ENCODE peak calls at places on chromosome 11, in eight cellular contexts. E is breast epithelium, A is endothelial cell, L is lower leg skin, B is Peyer's patch, M is choroid plexus epithelial cell, Y is GM12865, X is foreskin fibroblast. W is an unnamed sample.

GRCh38 chr11:62707277-62707771 is at the start of the genes BSCL2 and GNG3:
- DNase-seq in M (no peak), Y (no peak), X (no peak), A (peak), L (no peak), B (no peak), E (no peak), W (no peak)

GRCh38 chr11:46308632-46309419 is 31.4 kb downstream of the CREB3L1 start:
- DNase-seq in M (peak), E (peak), Y (peak), B (peak), L (peak), A (peak), X (peak), W (peak)

GRCh38 chr11:31199403-31199802 is 170.1 kb downstream of the DCDC1 start:
- DNase-seq in Y (no peak), L (no peak), A (no peak), M (peak), X (no peak), B (no peak), E (no peak), W (no peak)

GRCh38 chr11:36365937-36366336 is 69.8 kb downstream of the PRR5L start:
- DNase-seq in A (no peak), X (peak), M (peak), E (no peak), Y (no peak), L (no peak), B (no peak), W (no peak)

GRCh38 chr11:20544536-20545237 is 54.7 kb upstream of the SLC6A5 start:
- DNase-seq in E (no peak), X (no peak), M (no peak), Y (no peak), B (no peak), A (no peak), L (no peak), W (no peak)

GRCh38 chr11:45638051-45638450 is 27.4 kb downstream of the CHST1 start:
- DNase-seq in E (no peak), M (no peak), B (no peak), L (no peak), Y (no peak), X (no peak), A (no peak), W (no peak)

GRCh38 chr11:133508448-133508847 is 23.9 kb downstream of the OPCML start:
- DNase-seq in E (no peak), A (no peak), M (no peak), B (no peak), Y (no peak), X (no peak), L (peak), W (no peak)

GRCh38 chr11:100525635-100526034 is 161.5 kb upstream of the ARHGAP42 start:
- DNase-seq in M (peak), E (no peak), X (no peak), Y (peak), L (no peak), A (peak), B (no peak), W (no peak)

GRCh38 chr11:114070464-114071139 is 11.1 kb downstream of the ZBTB16 start:
- DNase-seq in A (no peak), B (no peak), M (no peak), L (no peak), Y (no peak), X (no peak), E (no peak), W (no peak)

GRCh38 chr11:17397311-17398002 is 9.0 kb upstream of the KCNJ11 start:
- DNase-seq in E (no peak), B (no peak), X (no peak), M (no peak), L (no peak), A (no peak), Y (no peak), W (no peak)

GRCh38 chr11:75339685-75340409 is 11.6 kb downstream of the ARRB1 start:
- DNase-seq in A (no peak), E (no peak), B (peak), M (no peak), Y (no peak), L (no peak), X (no peak), W (no peak)

GRCh38 chr11:74226907-74227306 is 55.8 kb downstream of the PPME1 start:
- DNase-seq in X (no peak), E (no peak), B (no peak), A (no peak), Y (peak), M (no peak), L (no peak), W (no peak)

GRCh38 chr11:8070417-8071101 is 10.5 kb upstream of the TUB start:
- DNase-seq in X (no peak), E (no peak), M (peak), A (no peak), L (peak), B (peak), Y (peak), W (no peak)

GRCh38 chr11:35531246-35531645 is 5.8 kb upstream of the PAMR1 start:
- DNase-seq in A (no peak), X (no peak), B (no peak), L (no peak), Y (no peak), M (no peak), E (no peak), W (no peak)

GRCh38 chr11:14054708-14055107 is 92.2 kb downstream of the SPON1 start:
- DNase-seq in A (no peak), B (no peak), E (no peak), L (no peak), Y (no peak), X (peak), M (no peak), W (no peak)

GRCh38 chr11:8989411-8989810 is 14.4 kb downstream of the NRIP3 start:
- DNase-seq in M (peak), X (peak), L (no peak), B (no peak), A (no peak), E (no peak), Y (no peak), W (no peak)

GRCh38 chr11:33187851-33188722 is 26.8 kb upstream of the CSTF3 start:
- DNase-seq in A (no peak), M (no peak), E (no peak), Y (no peak), B (no peak), L (no peak), X (no peak), W (no peak)

GRCh38 chr11:70028147-70028855 is 49.8 kb upstream of the ANO1 start:
- DNase-seq in B (no peak), Y (no peak), X (no peak), M (no peak), L (peak), A (no peak), E (no peak), W (no peak)

GRCh38 chr11:116053538-116053919 is 549.3 kb upstream of the CADM1 start:
- DNase-seq in X (no peak), A (no peak), L (no peak), M (no peak), Y (no peak), B (no peak), E (no peak), W (no peak)

GRCh38 chr11:75103380-75104026 is 6.8 kb upstream of the OR2AT4 start:
- DNase-seq in X (peak), Y (peak), M (peak), L (no peak), A (no peak), E (no peak), B (no peak), W (no peak)

GRCh38 chr11:87425943-87426342 is 388.2 kb downstream of the TMEM135 start:
- DNase-seq in M (no peak), L (no peak), X (peak), Y (no peak), E (no peak), A (no peak), B (no peak), W (no peak)

GRCh38 chr11:122897606-122898210 is 15.1 kb downstream of the JHY start:
- DNase-seq in X (peak), L (no peak), Y (no peak), A (no peak), E (no peak), B (no peak), M (peak), W (no peak)

GRCh38 chr11:18171377-18172000 is 1.1 kb upstream of the MRGPRX4 start:
- DNase-seq in Y (peak), M (peak), B (no peak), A (peak), E (no peak), L (no peak), X (peak), W (no peak)

GRCh38 chr11:73875840-73876239 is 806 bp downstream of the COA4 start:
- DNase-seq in L (no peak), B (no peak), A (peak), X (no peak), Y (peak), M (no peak), E (no peak), W (no peak)

GRCh38 chr11:32580967-32581366 is 2.7 kb upstream of the EIF3M start:
- DNase-seq in X (peak), M (peak), L (no peak), Y (no peak), E (no peak), A (no peak), B (no peak), W (no peak)

GRCh38 chr11:125313271-125314222 is 149.0 kb downstream of the PKNOX2 start:
- DNase-seq in X (peak), L (peak), Y (no peak), A (no peak), M (no peak), E (no peak), B (no peak), W (no peak)

GRCh38 chr11:120040136-120040840 is 97.6 kb downstream of the TRIM29 start:
- DNase-seq in M (no peak), E (no peak), X (no peak), L (peak), A (no peak), Y (no peak), B (peak), W (no peak)

GRCh38 chr11:119894916-119895315 is 165.9 kb upstream of the NECTIN1 start:
- DNase-seq in Y (no peak), M (no peak), L (no peak), B (no peak), X (no peak), E (no peak), A (no peak), W (no peak)

GRCh38 chr11:63907808-63908530 is 9.0 kb downstream of the RCOR2 start:
- DNase-seq in E (no peak), L (no peak), Y (no peak), X (no peak), B (no peak), M (no peak), A (no peak), W (no peak)

GRCh38 chr11:84720706-84721402 is 906.3 kb downstream of the DLG2 start:
- DNase-seq in A (peak), M (peak), L (no peak), E (no peak), B (no peak), Y (no peak), X (no peak), W (no peak)

GRCh38 chr11:64864473-64865285 is 13.7 kb downstream of the EHD1 start:
- DNase-seq in M (peak), Y (peak), E (no peak), L (no peak), B (peak), A (no peak), X (peak), W (no peak)

GRCh38 chr11:34154059-34154875 is 48.8 kb downstream of the NAT10 start:
- DNase-seq in E (no peak), Y (peak), X (no peak), M (no peak), B (no peak), A (no peak), L (no peak), W (no peak)

GRCh38 chr11:16785520-16786128 is 47.2 kb downstream of the C11orf58 start:
- DNase-seq in X (peak), M (peak), A (peak), B (peak), E (peak), L (no peak), Y (peak), W (no peak)

GRCh38 chr11:117097567-117098268 is 510 bp downstream of the SIK3 start:
- DNase-seq in M (peak), B (peak), Y (peak), E (peak), X (peak), L (peak), A (peak), W (no peak)

GRCh38 chr11:82945682-82946081 is 44.1 kb downstream of the DDIAS start:
- DNase-seq in M (no peak), Y (no peak), B (no peak), X (no peak), A (no peak), E (no peak), L (no peak), W (no peak)

GRCh38 chr11:112157274-112157766 is 6.6 kb downstream of the IL18 start:
- DNase-seq in M (peak), B (no peak), A (no peak), Y (no peak), E (no peak), X (peak), L (no peak), W (no peak)

GRCh38 chr11:15390857-15391256 is 276.1 kb downstream of the INSC start:
- DNase-seq in B (no peak), A (no peak), L (no peak), X (no peak), M (no peak), Y (no peak), E (no peak), W (no peak)

GRCh38 chr11:45280449-45280848 is 5.7 kb downstream of the SYT13 start:
- DNase-seq in Y (no peak), A (no peak), B (no peak), L (no peak), M (peak), E (no peak), X (no peak), W (no peak)

GRCh38 chr11:6251120-6251733 is 8.4 kb upstream of the CCKBR start:
- DNase-seq in X (peak), B (peak), Y (peak), E (peak), A (peak), M (peak), L (no peak), W (no peak)

GRCh38 chr11:61580292-61580888 is 486 bp downstream of the SYT7 start:
- DNase-seq in M (no peak), E (no peak), X (no peak), Y (no peak), L (no peak), B (no peak), A (peak), W (no peak)
- TF ChIP-seq CTCF in M (no peak), E (no peak), X (no peak), Y (no peak), L (no peak), B (no peak), A (peak), W (no peak)

DNA sequence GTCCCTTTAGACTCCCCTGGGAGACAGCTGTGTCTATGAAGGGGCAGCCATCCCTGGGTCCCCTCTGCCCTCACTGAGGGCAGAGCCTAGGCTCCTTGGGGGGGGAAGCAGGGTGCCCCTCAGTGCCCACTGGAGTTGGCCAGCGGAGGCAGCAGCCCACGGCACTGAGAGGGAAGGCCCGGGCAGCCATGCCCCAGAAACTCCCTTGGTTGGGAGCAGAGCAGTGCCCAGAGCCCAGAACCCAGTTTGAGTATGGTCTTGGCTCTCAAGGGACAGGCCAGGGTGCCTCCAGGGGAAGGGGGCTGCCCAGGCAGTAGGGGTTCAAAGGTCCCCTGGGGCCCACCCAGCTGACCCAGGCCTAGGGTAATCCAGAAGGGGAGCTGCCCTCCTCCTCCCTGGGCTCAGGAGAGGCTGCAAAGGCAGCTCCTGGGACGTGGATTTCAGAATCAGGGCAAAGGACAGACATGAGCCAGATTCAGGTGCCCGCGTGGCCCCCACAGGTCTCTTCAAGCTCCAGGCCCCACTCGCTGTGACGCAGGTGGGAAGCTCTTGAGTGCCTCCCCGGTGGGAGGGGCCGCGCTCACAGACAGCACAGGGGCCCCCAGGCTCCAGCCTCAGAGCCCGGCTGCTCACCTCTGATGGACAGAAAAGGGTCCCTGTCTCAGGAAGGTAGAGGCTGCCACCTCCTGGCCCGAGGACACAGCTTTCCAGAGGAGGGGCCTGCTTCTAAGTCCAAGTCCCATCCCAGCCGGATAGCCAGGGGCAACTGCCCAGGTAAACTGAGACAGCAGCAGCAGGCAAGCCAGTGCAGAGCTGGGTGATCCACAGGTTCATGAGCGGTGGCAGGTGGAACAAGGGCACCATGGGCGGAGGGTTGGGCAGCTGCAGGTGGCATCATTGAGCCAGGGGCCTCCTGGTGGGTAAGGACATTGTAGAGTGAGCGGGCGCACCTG is 2.6 kb downstream of the C11orf21 start:
- DNase-seq in M (peak), X (no peak), L (peak), A (peak), E (peak), B (peak), Y (peak), W (peak)
- TF ChIP-seq CTCF in M (peak), X (no peak), L (no peak), A (no peak), E (peak), B (peak), Y (peak), W (no peak)

GRCh38 chr11:93605638-93606037 is 55.8 kb upstream of the CEP295 start:
- DNase-seq in M (no peak), L (no peak), E (no peak), X (no peak), B (no peak), Y (no peak), A (no peak), W (no peak)
- TF ChIP-seq CTCF in M (no peak), L (no peak), E (no peak), X (no peak), B (no peak), Y (no peak), A (no peak), W (no peak)

DNA sequence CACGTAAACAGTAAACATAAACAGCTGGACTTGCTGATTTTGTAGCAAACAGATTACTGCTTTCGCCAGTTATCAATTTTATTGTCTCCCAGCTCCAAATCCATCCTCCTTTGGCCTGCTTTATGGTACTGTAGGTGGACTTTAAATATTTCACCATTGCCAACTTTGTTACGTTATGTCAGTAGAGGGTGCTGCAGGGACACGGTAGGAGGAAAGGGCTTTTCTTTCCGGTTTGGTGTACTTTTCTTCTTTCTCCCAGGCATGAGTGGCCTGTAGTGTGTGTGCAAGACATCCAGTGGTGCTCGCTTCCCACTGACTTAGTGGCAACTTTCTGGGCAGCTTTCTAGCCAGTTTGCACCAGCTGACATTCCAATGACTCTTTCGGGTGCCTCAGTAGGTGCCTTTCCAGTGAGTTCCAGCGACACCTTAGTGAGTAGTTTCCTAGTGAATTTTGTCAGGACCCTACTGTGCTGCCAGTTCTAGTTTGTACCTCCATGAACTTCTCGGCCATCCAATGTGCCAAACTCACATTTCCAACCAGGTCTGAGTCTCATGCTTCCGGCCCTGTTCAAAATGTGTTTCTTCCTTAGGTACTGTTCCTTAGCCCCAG is 267.6 kb upstream of the TENM4 start:
- DNase-seq in E (no peak), M (peak), B (peak), A (peak), L (no peak), Y (peak), X (no peak), W (no peak)
- TF ChIP-seq CTCF in E (no peak), M (peak), B (peak), A (peak), L (no peak), Y (peak), X (peak), W (no peak)

GRCh38 chr11:104609297-104609696 is 289.0 kb downstream of the CASP12 start:
- DNase-seq in X (peak), E (no peak), Y (peak), A (peak), M (peak), B (no peak), L (no peak), W (no peak)
- TF ChIP-seq CTCF in X (peak), E (peak), Y (peak), A (peak), M (peak), B (peak), L (no peak), W (no peak)

DNA sequence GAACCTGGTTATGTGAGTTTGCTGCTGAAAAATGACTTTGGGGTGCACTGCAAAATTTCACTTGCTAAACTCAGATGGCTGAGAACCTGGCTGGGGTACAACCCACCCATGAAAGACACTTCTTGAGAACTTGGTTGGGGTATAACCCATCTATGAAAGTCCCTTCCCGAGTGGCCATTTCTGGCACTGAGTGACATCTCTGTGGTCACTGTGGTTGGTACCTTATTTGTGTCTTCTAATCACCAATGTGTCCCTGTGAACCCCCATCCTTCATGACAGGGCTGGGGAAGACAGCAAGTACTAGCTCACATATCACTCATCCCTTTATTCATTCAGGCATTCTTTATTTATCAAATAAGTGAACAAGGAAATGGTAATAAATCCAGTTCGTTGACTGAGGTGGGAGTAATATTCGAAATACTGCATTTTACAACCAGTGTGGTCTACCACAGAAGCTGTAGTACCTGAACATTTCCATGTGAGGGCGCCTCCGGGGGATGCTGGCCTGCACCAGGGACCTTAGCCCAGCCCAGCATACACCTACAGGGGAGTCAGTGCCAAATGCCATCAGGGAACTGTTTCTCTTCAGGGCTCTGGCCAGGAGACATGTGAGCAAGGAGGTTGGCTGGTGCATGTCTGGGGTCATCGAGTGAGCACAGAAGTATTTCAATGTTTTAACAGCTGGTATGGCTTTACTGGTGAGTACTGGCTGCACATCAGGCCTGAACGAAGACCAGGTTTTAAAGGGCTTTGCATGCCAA is 122.1 kb downstream of the CSNK2A3 start:
- DNase-seq in X (no peak), Y (peak), B (no peak), A (peak), L (peak), M (peak), E (no peak), W (no peak)
- TF ChIP-seq CTCF in X (peak), Y (peak), B (peak), A (peak), L (no peak), M (peak), E (peak), W (no peak)

W was measured in omental fat pad.